ENCODE peak calls at places on chromosome 1, in seven cellular contexts. U is GM23248; K is thoracic aorta; G is aorta; W is neuronal stem cell; Q is CD4-positive, alpha-beta memory T cell; A is left ventricle myocardium inferior. Z is an unnamed sample. For H3K4me1, the result is how much of the 10 kb centered on the place peaks cover.

GRCh38 chr1:202809597-202810159 is 1.1 kb upstream of the PCAT6 start:
- DNase-seq in U (peak), K (no peak), G (no peak), W (no peak), Q (no peak), A (no peak), Z (no peak)

GRCh38 chr1:113678159-113678469 is 81.2 kb downstream of the PHTF1 start:
- DNase-seq in U (no peak), K (no peak), G (no peak), W (no peak), Q (no peak), A (no peak), Z (no peak)

GRCh38 chr1:55127827-55128343 is 87.3 kb downstream of the USP24 start:
- DNase-seq in U (peak), K (no peak), G (no peak), W (no peak), Q (no peak), A (no peak), Z (no peak)

GRCh38 chr1:197838836-197839235 is 63.6 kb upstream of the DENND1B start:
- DNase-seq in U (peak), K (no peak), G (no peak), W (no peak), Q (no peak), A (no peak), Z (no peak)

GRCh38 chr1:156660752-156661112 is 16.5 kb downstream of the NES start:
- DNase-seq in U (no peak), K (no peak), G (no peak), W (no peak), Q (no peak), A (no peak), Z (no peak)

GRCh38 chr1:235642021-235642942 is 7.3 kb downstream of the GNG4 start:
- DNase-seq in U (no peak), K (no peak), G (no peak), W (no peak), Q (peak), A (no peak), Z (no peak)

GRCh38 chr1:17021896-17022295 is 10.2 kb upstream of the ATP13A2 start:
- DNase-seq in U (no peak), K (no peak), G (peak), W (no peak), Q (no peak), A (no peak), Z (no peak)

GRCh38 chr1:37763791-37764741 is 854 bp downstream of the EPHA10 start:
- DNase-seq in U (peak), K (no peak), G (no peak), W (peak), Q (no peak), A (no peak), Z (peak)

GRCh38 chr1:151130837-151131586 is 15.4 kb downstream of the SEMA6C start:
- DNase-seq in U (peak), K (peak), G (peak), W (peak), Q (peak), A (peak), Z (peak)

GRCh38 chr1:23673086-23673813 is 18.4 kb upstream of the RPL11 start:
- DNase-seq in U (peak), K (no peak), G (no peak), W (peak), Q (no peak), A (no peak), Z (no peak)

GRCh38 chr1:186303911-186304310 is 71.1 kb downstream of the TPR start:
- DNase-seq in U (no peak), K (no peak), G (no peak), W (no peak), Q (peak), A (no peak), Z (no peak)

GRCh38 chr1:81703352-81703735 is 97.4 kb upstream of the ADGRL2 start:
- DNase-seq in U (peak), K (no peak), G (no peak), W (no peak), Q (no peak), A (no peak), Z (no peak)

GRCh38 chr1:184827600-184828368 is 73.1 kb upstream of the EDEM3 start:
- DNase-seq in U (peak), K (no peak), G (no peak), W (no peak), Q (no peak), A (no peak), Z (peak)

GRCh38 chr1:2210786-2211185 is 16.2 kb upstream of the FAAP20 start:
- DNase-seq in U (no peak), K (no peak), G (peak), W (no peak), Q (no peak), A (no peak), Z (no peak)

GRCh38 chr1:4483031-4483625 is 171.3 kb upstream of the AJAP1 start:
- DNase-seq in U (no peak), K (no peak), G (no peak), W (no peak), Q (no peak), A (no peak), Z (no peak)

GRCh38 chr1:36212782-36213181 is 11.5 kb upstream of the THRAP3 start:
- DNase-seq in U (peak), K (no peak), G (no peak), W (no peak), Q (no peak), A (no peak), Z (no peak)

GRCh38 chr1:232634086-232634485 is 4.2 kb upstream of the SIPA1L2 start:
- DNase-seq in U (no peak), K (no peak), G (no peak), W (no peak), Q (no peak), A (peak), Z (no peak)

GRCh38 chr1:1371354-1371740 is 3.7 kb downstream of the AURKAIP1 start:
- DNase-seq in U (peak), K (no peak), G (no peak), W (no peak), Q (peak), A (no peak), Z (no peak)

GRCh38 chr1:13535227-13535626 is 21.4 kb upstream of the LRRC38 start:
- DNase-seq in U (no peak), K (no peak), G (peak), W (no peak), Q (no peak), A (peak), Z (no peak)

GRCh38 chr1:212055333-212055732 is 19.8 kb downstream of the DTL start:
- DNase-seq in U (no peak), K (no peak), G (no peak), W (no peak), Q (no peak), A (no peak), Z (no peak)

GRCh38 chr1:31617917-31618746 is 643 bp downstream of the HCRTR1 start:
- DNase-seq in U (peak), K (no peak), G (peak), W (peak), Q (peak), A (peak), Z (no peak)

GRCh38 chr1:30315185-30315960 is 408.0 kb downstream of the MATN1 start:
- DNase-seq in U (peak), K (no peak), G (no peak), W (no peak), Q (no peak), A (no peak), Z (no peak)

GRCh38 chr1:6497215-6497866 is 5.9 kb upstream of the PLEKHG5 start:
- DNase-seq in U (peak), K (no peak), G (no peak), W (peak), Q (peak), A (peak), Z (no peak)

GRCh38 chr1:165383067-165383466 is 26.6 kb upstream of the LMX1A start:
- DNase-seq in U (peak), K (peak), G (peak), W (no peak), Q (no peak), A (peak), Z (no peak)

DNA sequence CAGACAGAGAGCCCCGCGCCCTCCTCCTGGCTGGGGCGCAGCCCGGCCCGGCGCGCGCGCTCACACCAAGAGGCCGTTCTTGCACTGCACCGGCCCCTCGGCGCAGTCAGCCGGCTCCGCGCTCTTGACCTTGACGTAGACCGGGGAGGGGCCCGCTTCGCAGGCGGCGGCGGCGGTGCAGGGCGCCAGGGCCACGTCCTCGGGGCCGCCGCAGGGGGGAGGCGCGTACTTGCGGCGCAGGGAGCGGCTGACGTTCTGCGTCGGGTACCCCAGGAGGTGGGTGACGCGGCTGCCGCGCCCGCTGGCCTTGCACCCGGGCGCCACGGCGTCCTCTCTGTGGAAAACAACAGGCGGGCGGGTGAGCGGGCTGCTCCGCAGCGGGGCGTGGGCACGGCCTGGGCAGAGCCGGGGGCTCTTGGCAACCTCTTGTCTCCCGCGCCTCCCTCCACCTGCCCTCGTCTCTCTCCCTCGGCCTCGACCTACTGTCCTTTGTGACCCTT is 7.7 kb downstream of the VSIG8 start:
- DNase-seq in U (peak), K (peak), G (peak), W (no peak), Q (peak), A (peak), Z (no peak)
- H3K4me3 ChIP-seq in U (peak), K (peak), G (peak), W (peak), Q (peak), A (peak), Z (peak)

GRCh38 chr1:9234223-9235122 is at the start of gene H6PD:
- DNase-seq in U (peak), K (peak), G (peak), W (peak), Q (peak), A (peak), Z (peak)
- H3K4me1 ChIP-seq in U (under half), K (under half), G (under half), W (under half), Q (under half), A (half or more), Z (under half)

GRCh38 chr1:109938556-109938955 is 27.9 kb downstream of the CSF1 start:
- DNase-seq in U (no peak), K (no peak), G (no peak), W (no peak), Q (no peak), A (no peak), Z (no peak)

GRCh38 chr1:109932679-109933078 is 22.0 kb downstream of the CSF1 start:
- DNase-seq in U (no peak), K (no peak), G (no peak), W (no peak), Q (no peak), A (no peak), Z (no peak)

GRCh38 chr1:109937738-109938137 is 27.1 kb downstream of the CSF1 start:
- DNase-seq in U (no peak), K (no peak), G (no peak), W (no peak), Q (no peak), A (no peak), Z (no peak)

GRCh38 chr1:109933856-109934711 is 23.4 kb downstream of the CSF1 start:
- DNase-seq in U (peak), K (no peak), G (peak), W (no peak), Q (no peak), A (no peak), Z (no peak)

GRCh38 chr1:109935451-109935900 is 24.8 kb downstream of the CSF1 start:
- DNase-seq in U (no peak), K (no peak), G (no peak), W (no peak), Q (no peak), A (no peak), Z (no peak)
- H3K27ac ChIP-seq in U (no peak), K (no peak), G (no peak), W (no peak), Q (no peak), A (no peak), Z (no peak)

DNA sequence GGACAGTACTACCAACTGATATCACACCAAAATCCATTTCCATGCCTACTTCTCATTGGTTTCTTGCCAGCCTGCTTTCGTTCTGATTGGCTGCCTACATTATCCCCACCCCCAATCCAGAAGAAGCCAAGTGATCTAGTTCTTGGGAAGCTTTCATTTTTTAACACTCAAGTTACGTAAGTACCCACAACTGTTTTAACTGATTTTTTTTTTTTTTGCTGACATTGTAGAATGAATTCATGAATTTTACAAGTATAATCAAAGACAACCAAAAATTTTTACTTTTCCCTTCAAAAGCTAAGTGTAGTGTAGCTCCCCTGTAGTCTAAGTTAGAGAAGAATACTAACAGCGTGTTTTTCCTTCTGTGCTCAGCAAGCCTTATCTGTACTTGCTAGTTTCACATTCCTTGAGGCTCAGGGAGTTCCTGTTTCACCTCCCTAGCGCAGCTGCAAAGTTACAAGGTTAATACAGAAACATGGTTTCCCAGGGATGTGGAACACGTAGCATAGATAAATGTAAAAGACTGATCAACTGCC is at the start of gene SLC9C2:
- DNase-seq in U (no peak), K (no peak), G (no peak), W (no peak), Q (no peak), A (no peak), Z (no peak)
- H3K4me3 ChIP-seq in U (no peak), K (peak), G (peak), W (no peak), Q (no peak), A (peak), Z (no peak)

DNA sequence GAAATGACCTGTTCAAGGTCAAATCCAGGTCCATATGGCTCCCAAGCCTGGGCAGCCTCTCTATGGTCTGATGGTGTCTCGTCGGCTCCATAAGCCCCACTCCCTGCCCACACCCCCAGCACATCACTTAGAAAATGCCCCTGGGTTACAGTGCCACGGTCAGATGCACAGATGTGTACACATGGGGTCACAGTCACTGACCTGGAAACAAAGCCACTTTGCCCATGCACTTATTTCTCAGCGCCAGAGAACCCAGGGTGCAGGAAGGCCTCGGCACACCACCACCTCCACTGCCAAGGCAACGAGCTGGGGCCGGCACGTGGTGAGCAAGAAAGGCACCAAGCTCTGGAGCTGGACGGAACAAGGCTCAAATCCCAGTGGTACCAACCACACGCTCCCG is 24.7 kb downstream of the IFFO2 start:
- DNase-seq in U (no peak), K (no peak), G (no peak), W (no peak), Q (no peak), A (no peak), Z (no peak)
- H3K4me1 ChIP-seq in U (under half), K (under half), G (under half), W (under half), Q (half or more), A (under half), Z (under half)

GRCh38 chr1:229328598-229329362 is 14.1 kb downstream of the CCSAP start:
- DNase-seq in U (no peak), K (no peak), G (no peak), W (no peak), Q (no peak), A (no peak), Z (no peak)

GRCh38 chr1:229323885-229324553 is 18.8 kb downstream of the CCSAP start:
- DNase-seq in U (no peak), K (no peak), G (no peak), W (no peak), Q (no peak), A (no peak), Z (no peak)

GRCh38 chr1:229325401-229325800 is 17.4 kb downstream of the CCSAP start:
- DNase-seq in U (no peak), K (no peak), G (no peak), W (no peak), Q (no peak), A (no peak), Z (no peak)

GRCh38 chr1:229325873-229326502 is 16.9 kb downstream of the CCSAP start:
- DNase-seq in U (no peak), K (no peak), G (no peak), W (no peak), Q (no peak), A (no peak), Z (no peak)

GRCh38 chr1:229326601-229327000 is 16.2 kb downstream of the CCSAP start:
- DNase-seq in U (no peak), K (no peak), G (no peak), W (no peak), Q (peak), A (no peak), Z (no peak)
- H3K27ac ChIP-seq in U (no peak), K (no peak), G (no peak), W (no peak), Q (peak), A (no peak), Z (no peak)

GRCh38 chr1:205313681-205314308 is 7.8 kb downstream of the NUAK2 start:
- DNase-seq in U (no peak), K (no peak), G (peak), W (peak), Q (no peak), A (peak), Z (peak)
- H3K4me3 ChIP-seq in U (no peak), K (peak), G (no peak), W (peak), Q (peak), A (peak), Z (no peak)

DNA sequence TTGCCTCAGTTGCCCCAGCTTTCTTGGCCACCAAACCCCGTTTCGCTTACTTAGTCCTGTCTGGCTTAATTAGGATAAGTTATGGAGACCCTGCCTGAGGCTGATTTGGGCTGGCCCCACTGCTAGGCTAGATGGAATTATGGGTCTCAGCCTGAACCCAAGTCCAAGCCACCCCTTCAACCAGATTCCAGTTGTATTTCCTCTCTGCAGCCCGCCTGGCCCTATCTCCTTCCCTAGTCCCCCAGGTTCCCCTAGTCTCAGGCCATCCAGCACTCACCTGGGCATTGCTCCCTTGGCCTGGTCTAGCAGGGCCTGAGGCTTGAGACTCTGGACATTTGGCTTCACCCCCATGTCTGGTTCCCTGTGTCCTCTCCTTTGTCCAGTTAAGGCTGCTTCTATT is 111.7 kb upstream of the IPO9 start:
- DNase-seq in U (no peak), K (no peak), G (no peak), W (no peak), Q (no peak), A (no peak), Z (no peak)
- H3K4me1 ChIP-seq in U (half or more), K (half or more), G (under half), W (under half), Q (under half), A (half or more), Z (under half)

DNA sequence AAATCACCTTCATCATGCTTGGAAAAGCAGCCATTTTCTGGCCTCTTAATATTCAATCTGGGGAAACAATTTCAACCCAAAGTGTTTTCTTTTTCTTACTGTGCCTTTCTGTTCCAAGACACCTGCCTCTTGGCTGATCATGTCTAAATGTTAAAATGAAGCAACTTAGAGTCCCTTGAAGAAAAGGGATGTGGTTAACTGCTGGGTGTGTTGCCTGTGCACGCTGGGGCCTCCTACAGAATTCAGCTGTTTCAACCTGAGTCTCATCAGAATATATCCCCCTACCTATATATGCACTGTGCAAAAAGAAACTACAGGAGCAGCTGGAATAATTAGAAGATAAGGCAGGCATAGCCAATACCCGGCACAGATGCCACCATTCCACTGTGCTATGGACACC is 222.0 kb downstream of the OMA1 start:
- DNase-seq in U (no peak), K (no peak), G (no peak), W (no peak), Q (peak), A (no peak), Z (no peak)
- H3K27ac ChIP-seq in U (no peak), K (no peak), G (no peak), W (no peak), Q (no peak), A (no peak), Z (no peak)

Z was measured in iPS DF 6.9.